ENCODE peak calls at places on chromosomes 4 and X, in seven cellular contexts. G is non-pigmented ciliary epithelial cell; O is NCI-H69; Z is NCI-H460; V is stimulated activated CD4-positive, alpha-beta T cell treated with anti-CD3 and anti-CD28 coated beads, Interleukin-2, amount 100 ng/mL, for 48 hours; T is mesendoderm; X is activated CD4-positive, alpha-beta T cell treated with anti-CD3 and anti-CD28 coated beads, Interleukin-2, amount 10 ng/mL, durations not matched to agents 7 days and 5 days. B is an unnamed sample.
A peak's percentile ranks its signal among the peaks of the same experiment; 100 is the strongest.

GRCh38 chr4:86414686-86415085 is 54.8 kb upstream of the MAPK10 start:
- DNase-seq in T (no peak), V (no peak), Z (no peak), O (no peak), G (no peak), X (no peak), B (no peak)

GRCh38 chr4:11428161-11428700 is 463 bp downstream of the HS3ST1 start:
- DNase-seq in X (no peak), V (no peak), O (peak; percentile 74), Z (no peak), G (no peak), T (peak; percentile 41), B (no peak)

GRCh38 chrX:103687696-103688191 is 1.2 kb upstream of the MORF4L2 start:
- DNase-seq in G (no peak), T (peak; percentile 88), Z (peak; percentile 84), V (peak; percentile 39), X (peak; percentile 63), O (peak; percentile 86), B (peak; percentile 81)

GRCh38 chr4:105542032-105542431 is 10.4 kb upstream of the ARHGEF38 start:
- DNase-seq in X (no peak), G (no peak), T (no peak), V (no peak), O (peak; percentile 45), Z (no peak), B (no peak)

GRCh38 chr4:94798808-94799207 is 41.1 kb downstream of the BMPR1B start:
- DNase-seq in Z (no peak), V (no peak), X (no peak), G (peak; percentile 8), T (no peak), O (no peak), B (no peak)

GRCh38 chr4:183335369-183335940 is 13.2 kb upstream of the CLDN24 start:
- DNase-seq in V (no peak), O (peak; percentile 9), X (no peak), T (peak; percentile 19), Z (peak; percentile 24), G (peak; percentile 88), B (no peak)

GRCh38 chrX:78710146-78710545 is 37.4 kb upstream of the LPAR4 start:
- DNase-seq in G (no peak), V (no peak), X (no peak), Z (no peak), O (no peak), T (no peak), B (no peak)

GRCh38 chrX:110226931-110227330 is 91.0 kb downstream of the AMMECR1 start:
- DNase-seq in Z (no peak), V (no peak), G (no peak), X (no peak), T (no peak), O (no peak), B (no peak)

GRCh38 chrX:5726246-5726645 is 502.4 kb downstream of the NLGN4X start:
- DNase-seq in V (no peak), T (no peak), X (no peak), Z (no peak), G (no peak), O (no peak), B (peak; percentile 23)

GRCh38 chrX:130999360-130999759 is 58.8 kb upstream of the ARHGAP36 start:
- DNase-seq in G (no peak), T (no peak), O (peak; percentile 40), V (no peak), X (no peak), Z (no peak), B (no peak)

GRCh38 chr4:109332926-109333464 is 30.5 kb upstream of the COL25A1 start:
- DNase-seq in X (no peak), O (no peak), T (peak; percentile 74), G (no peak), Z (no peak), V (peak; percentile 1), B (no peak)

B was measured in adrenal gland.